ENCODE peak calls at places on chromosomes 11 and 22, in nine cellular contexts. W is aorta, I is foreskin melanocyte, V is tibial nerve, O is body of pancreas, M is endothelial cell, J is H7, D is NCI-H446 treated with DMSO at 0.1 percent for 48 hours, B is esophagus squamous epithelium. F is an unnamed sample.

GRCh38 chr11:125393331-125393730 is 102.7 kb downstream of the FEZ1 start:
- DNase-seq in O (no peak), W (no peak), J (no peak), D (no peak), B (no peak), V (no peak), I (no peak), M (no peak), F (no peak)

GRCh38 chr11:117851091-117851490 is 25.4 kb downstream of the FXYD6 start:
- DNase-seq in J (no peak), V (no peak), M (no peak), B (no peak), O (no peak), I (no peak), D (no peak), W (no peak), F (no peak)

GRCh38 chr22:17084554-17085276 is at the start of gene IL17RA:
- DNase-seq in I (peak), D (peak), V (peak), W (peak), B (peak), M (peak), J (peak), O (peak), F (peak)

GRCh38 chr11:43555811-43556210 is 124.7 kb upstream of the HSD17B12 start:
- DNase-seq in V (no peak), I (no peak), D (no peak), J (no peak), M (no peak), O (peak), B (no peak), W (no peak), F (no peak)

GRCh38 chr22:43897751-43898261 is 6.0 kb upstream of the PNPLA5 start:
- DNase-seq in I (no peak), V (no peak), D (no peak), W (no peak), O (no peak), J (no peak), M (no peak), B (no peak), F (peak)

GRCh38 chr22:17817511-17818065 is 43.3 kb upstream of the BID start:
- DNase-seq in M (no peak), O (no peak), D (no peak), J (peak), W (no peak), V (no peak), I (no peak), B (no peak), F (no peak)

GRCh38 chr11:8090756-8091155 is 9.7 kb downstream of the TUB start:
- DNase-seq in J (peak), I (no peak), D (no peak), B (no peak), W (no peak), M (peak), V (no peak), O (no peak), F (no peak)

GRCh38 chr11:124219126-124219525 is 21.8 kb upstream of the OR8G1 start:
- DNase-seq in I (no peak), M (no peak), W (no peak), B (no peak), V (no peak), O (no peak), D (no peak), J (no peak), F (no peak)

GRCh38 chr11:86692317-86692716 is 19.9 kb upstream of the ME3 start:
- DNase-seq in D (no peak), M (no peak), V (no peak), B (no peak), I (no peak), J (no peak), O (no peak), W (no peak), F (no peak)

GRCh38 chr11:47566166-47566546 is 757 bp downstream of the PTPMT1 start:
- DNase-seq in W (no peak), I (no peak), J (no peak), D (no peak), B (no peak), V (no peak), M (no peak), O (no peak), F (no peak)

GRCh38 chr11:19873730-19874129 is 161.1 kb downstream of the NAV2 start:
- DNase-seq in D (no peak), J (peak), V (no peak), W (no peak), M (no peak), O (no peak), B (no peak), I (no peak), F (no peak)

GRCh38 chr11:72972541-72973128 is 158.4 kb downstream of the ATG16L2 start:
- DNase-seq in I (no peak), O (no peak), W (no peak), D (no peak), J (no peak), B (no peak), V (no peak), M (no peak), F (no peak)

GRCh38 chr11:106624377-106624776 is 393.9 kb downstream of the GUCY1A2 start:
- DNase-seq in J (no peak), V (no peak), I (no peak), B (no peak), O (no peak), M (no peak), D (no peak), W (no peak), F (no peak)

GRCh38 chr11:6606471-6607189 is 3.1 kb downstream of the ILK start:
- DNase-seq in O (peak), W (peak), J (peak), I (peak), V (peak), B (no peak), D (peak), M (peak), F (peak)

GRCh38 chr11:33157103-33158027 is 3.9 kb downstream of the CSTF3 start:
- DNase-seq in O (no peak), B (no peak), V (no peak), D (no peak), W (no peak), I (no peak), M (no peak), J (no peak), F (no peak)

GRCh38 chr11:15412054-15412453 is 297.3 kb downstream of the INSC start:
- DNase-seq in B (no peak), O (no peak), V (no peak), J (no peak), I (no peak), D (no peak), W (no peak), M (no peak), F (no peak)

GRCh38 chr11:62324738-62325556 is 12.3 kb upstream of the ASRGL1 start:
- DNase-seq in M (peak), V (no peak), B (no peak), W (peak), I (peak), J (peak), D (no peak), O (no peak), F (no peak)

F was measured in PC-9.